ENCODE peak calls at places on chromosomes 5 and 9, in seven cellular contexts. W is cardiac muscle cell; N is activated CD4-positive, alpha-beta T cell treated with anti-CD3 and anti-CD28 coated beads, Interleukin-2, amount 10 ng/mL, durations not matched to agents 7 days and 5 days; I is effector memory CD4-positive, alpha-beta T cell; Y is non-pigmented ciliary epithelial cell; B is ACHN; A is endothelial cell. H is an unnamed sample.

GRCh38 chr5:90133941-90134340 is 275.6 kb downstream of the CETN3 start:
- DNase-seq in I (no peak), A (no peak), N (no peak), Y (no peak), W (no peak), B (no peak), H (no peak)

GRCh38 chr9:30198463-30199309 is 2185.8 kb upstream of the ACO1 start:
- DNase-seq in W (no peak), I (no peak), A (no peak), Y (no peak), N (no peak), B (no peak), H (no peak)

GRCh38 chr5:140882591-140882899 is 621 bp downstream of the PCDHA13 start:
- DNase-seq in W (peak), B (no peak), I (no peak), Y (no peak), A (peak), N (no peak), H (no peak)

GRCh38 chr5:57246426-57246825 is 72.6 kb downstream of the GPBP1 start:
- DNase-seq in B (no peak), Y (no peak), W (no peak), N (peak), I (peak), A (no peak), H (no peak)

GRCh38 chr9:112820886-112821285 is 69.8 kb downstream of the SLC46A2 start:
- DNase-seq in Y (peak), W (no peak), I (no peak), A (no peak), N (no peak), B (no peak), H (no peak)

GRCh38 chr9:101027246-101027645 is 1.3 kb upstream of the PLPPR1 start:
- DNase-seq in N (no peak), W (no peak), B (no peak), I (no peak), Y (no peak), A (no peak), H (no peak)

GRCh38 chr5:50666261-50667078 is at the start of gene PARP8:
- DNase-seq in Y (no peak), B (peak), I (peak), A (peak), W (peak), N (peak), H (peak)

GRCh38 chr9:131584858-131585257 is 39.5 kb downstream of the PRRT1B start:
- DNase-seq in A (no peak), Y (no peak), B (no peak), W (no peak), I (no peak), N (no peak), H (no peak)

GRCh38 chr5:132812949-132813598 is at the start of gene SOWAHA:
- DNase-seq in N (no peak), B (no peak), A (no peak), I (no peak), Y (no peak), W (peak), H (no peak)

GRCh38 chr5:139760066-139761056 is 35.2 kb upstream of the PSD2 start:
- DNase-seq in W (no peak), A (no peak), I (no peak), N (no peak), Y (no peak), B (peak), H (no peak)

GRCh38 chr5:114391321-114391720 is 29.5 kb downstream of the KCNN2 start:
- DNase-seq in Y (no peak), A (no peak), W (no peak), B (no peak), I (no peak), N (no peak), H (no peak)

GRCh38 chr5:170747851-170748250 is 35.7 kb upstream of the GABRP start:
- DNase-seq in I (no peak), Y (no peak), N (no peak), B (peak), A (peak), W (peak), H (no peak)

GRCh38 chr9:105854056-105854782 is 159.9 kb downstream of the TMEM38B start:
- DNase-seq in B (no peak), A (no peak), I (no peak), W (no peak), N (no peak), Y (no peak), H (no peak)

GRCh38 chr5:133075572-133076536 is 24.0 kb downstream of the HSPA4 start:
- DNase-seq in W (no peak), I (no peak), N (no peak), Y (no peak), B (no peak), A (no peak), H (no peak)

GRCh38 chr5:15763754-15764153 is 263.8 kb downstream of the FBXL7 start:
- DNase-seq in Y (no peak), N (no peak), W (no peak), I (no peak), A (no peak), B (no peak), H (no peak)

GRCh38 chr9:8572209-8572608 is 772.6 kb upstream of the DMAC1 start:
- DNase-seq in I (no peak), N (no peak), A (no peak), W (no peak), B (no peak), Y (no peak), H (no peak)

GRCh38 chr5:891117-891836 is 1.3 kb downstream of the BRD9 start:
- DNase-seq in Y (no peak), B (no peak), I (no peak), N (no peak), A (no peak), W (no peak), H (no peak)

GRCh38 chr5:148884339-148885020 is 58.1 kb downstream of the ADRB2 start:
- DNase-seq in N (no peak), Y (no peak), A (no peak), I (no peak), B (no peak), W (no peak), H (no peak)

GRCh38 chr9:107024193-107024592 is 161.2 kb downstream of the ZNF462 start:
- DNase-seq in A (no peak), B (peak), I (no peak), W (no peak), N (peak), Y (no peak), H (no peak)

GRCh38 chr5:178385472-178385853 is 152.9 kb upstream of the PHYKPL start:
- DNase-seq in W (no peak), N (no peak), I (no peak), B (no peak), Y (no peak), A (no peak), H (no peak)

GRCh38 chr5:55634204-55634785 is 77.8 kb downstream of the SLC38A9 start:
- DNase-seq in N (no peak), W (no peak), B (no peak), Y (no peak), I (no peak), A (no peak), H (no peak)

GRCh38 chr5:65020492-65020891 is 251.8 kb downstream of the CWC27 start:
- DNase-seq in N (no peak), W (no peak), Y (peak), B (no peak), I (no peak), A (no peak), H (no peak)

GRCh38 chr5:6454628-6455053 is 6.0 kb downstream of the UBE2QL1 start:
- DNase-seq in I (no peak), N (no peak), A (no peak), Y (no peak), W (peak), B (no peak), H (no peak)

GRCh38 chr5:82272957-82273356 is 5.2 kb downstream of the RPS23 start:
- DNase-seq in I (no peak), B (no peak), Y (no peak), N (no peak), A (no peak), W (no peak), H (no peak)

GRCh38 chr5:170632985-170633234 is 129.1 kb downstream of the KCNIP1 start:
- DNase-seq in B (peak), W (peak), A (peak), Y (no peak), I (peak), N (peak), H (peak)

GRCh38 chr5:96285823-96286222 is 147.2 kb downstream of the PCSK1 start:
- DNase-seq in W (no peak), Y (no peak), N (no peak), I (no peak), B (no peak), A (no peak), H (no peak)

GRCh38 chr9:91308144-91308543 is 53.6 kb downstream of the AUH start:
- DNase-seq in A (no peak), Y (no peak), B (no peak), I (no peak), N (no peak), W (no peak), H (no peak)

GRCh38 chr9:122125891-122126331 is 32.8 kb upstream of the TTLL11 start:
- DNase-seq in Y (no peak), A (no peak), N (no peak), W (no peak), B (peak), I (no peak), H (no peak)

GRCh38 chr5:98880151-98880550 is 48.7 kb downstream of the CHD1 start:
- DNase-seq in A (no peak), N (no peak), W (no peak), Y (no peak), B (no peak), I (no peak), H (no peak)

GRCh38 chr5:180332051-180332517 is 21.1 kb downstream of the GFPT2 start:
- DNase-seq in W (no peak), N (no peak), B (no peak), Y (no peak), A (peak), I (no peak), H (no peak)

GRCh38 chr5:59864718-59865117 is 28.8 kb downstream of the PDE4D start:
- DNase-seq in A (no peak), N (no peak), Y (no peak), W (no peak), B (no peak), I (no peak), H (no peak)

GRCh38 chr9:125638239-125638638 is 68.8 kb downstream of the MAPKAP1 start:
- DNase-seq in W (no peak), Y (no peak), A (no peak), I (no peak), B (no peak), N (no peak), H (no peak)

GRCh38 chr5:107388111-107388861 is 282.5 kb downstream of the EFNA5 start:
- DNase-seq in W (no peak), B (no peak), I (no peak), A (no peak), N (peak), Y (peak), H (no peak)

GRCh38 chr5:155895484-155895883 is 431.5 kb upstream of the SGCD start:
- DNase-seq in B (no peak), N (no peak), W (no peak), A (no peak), Y (no peak), I (no peak), H (no peak)

GRCh38 chr9:130124471-130124870 is 47.7 kb upstream of the NCS1 start:
- DNase-seq in W (no peak), Y (no peak), A (no peak), B (no peak), N (no peak), I (no peak), H (no peak)

GRCh38 chr5:172835246-172836030 is 1.4 kb downstream of the ERGIC1 start:
- DNase-seq in W (no peak), Y (no peak), I (no peak), N (no peak), B (no peak), A (no peak), H (no peak)

H was measured in effector CD4-positive, alpha-beta T cell.